ENCODE peak calls at places on chromosomes 13 and 19, in five cellular contexts. R, U, S, A and V are unnamed samples. For H3K4me1, the result is how much of the 10 kb centered on the place peaks cover.

GRCh38 chr19:4099054-4099764 is 24.7 kb downstream of the MAP2K2 start:
- DNase-seq in R (no peak), U (peak), S (no peak), A (no peak), V (no peak)

GRCh38 chr13:73945871-73946270 is 188.3 kb downstream of the KLF12 start:
- DNase-seq in R (peak), U (no peak), S (no peak), A (peak), V (peak)

GRCh38 chr13:48775804-48776203 is 122.1 kb downstream of the CYSLTR2 start:
- DNase-seq in R (no peak), U (no peak), S (no peak), A (no peak), V (no peak)

GRCh38 chr19:40420766-40421467 is 4.9 kb downstream of the SERTAD1 start:
- DNase-seq in R (peak), U (peak), S (peak), A (peak), V (peak)

GRCh38 chr19:11519138-11519537 is 9.8 kb downstream of the ECSIT start:
- DNase-seq in R (no peak), U (no peak), S (no peak), A (no peak), V (no peak)

GRCh38 chr19:37505958-37506386 is 767 bp upstream of the ZNF793 start:
- DNase-seq in R (no peak), U (no peak), S (no peak), A (no peak), V (no peak)

GRCh38 chr19:11408591-11408990 is 10.5 kb downstream of the RGL3 start:
- DNase-seq in R (no peak), U (no peak), S (no peak), A (no peak), V (no peak)

GRCh38 chr13:94058821-94059360 is 420.6 kb downstream of the DCT start:
- DNase-seq in R (no peak), U (no peak), S (no peak), A (no peak), V (no peak)

DNA sequence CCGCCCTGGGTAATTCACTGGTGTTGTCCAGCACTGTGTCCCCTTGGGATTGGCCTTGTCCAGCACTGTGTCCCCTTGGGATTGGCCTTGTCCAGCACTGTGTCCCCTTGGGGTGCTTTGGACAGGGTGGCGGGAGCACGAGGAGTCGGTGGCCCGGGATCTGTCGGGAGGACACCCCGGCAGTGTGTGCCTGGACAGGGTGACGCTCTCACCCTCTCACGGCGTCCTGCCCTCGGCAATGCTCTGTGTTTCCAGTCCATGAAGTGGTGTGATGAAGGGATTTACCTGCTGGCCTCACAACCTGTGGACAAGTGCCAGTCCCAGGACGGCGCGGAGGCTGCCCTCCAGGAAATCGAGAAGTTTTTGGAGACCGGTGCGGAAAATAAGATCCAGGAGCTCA is 29.9 kb upstream of the F7 start:
- DNase-seq in R (no peak), U (peak), S (no peak), A (no peak), V (no peak)
- H3K4me3 ChIP-seq in R (no peak), U (no peak), S (no peak), A (no peak), V (no peak)

GRCh38 chr13:40755082-40755755 is 15.8 kb downstream of the MRPS31 start:
- DNase-seq in R (no peak), U (no peak), S (no peak), A (no peak), V (no peak)

DNA sequence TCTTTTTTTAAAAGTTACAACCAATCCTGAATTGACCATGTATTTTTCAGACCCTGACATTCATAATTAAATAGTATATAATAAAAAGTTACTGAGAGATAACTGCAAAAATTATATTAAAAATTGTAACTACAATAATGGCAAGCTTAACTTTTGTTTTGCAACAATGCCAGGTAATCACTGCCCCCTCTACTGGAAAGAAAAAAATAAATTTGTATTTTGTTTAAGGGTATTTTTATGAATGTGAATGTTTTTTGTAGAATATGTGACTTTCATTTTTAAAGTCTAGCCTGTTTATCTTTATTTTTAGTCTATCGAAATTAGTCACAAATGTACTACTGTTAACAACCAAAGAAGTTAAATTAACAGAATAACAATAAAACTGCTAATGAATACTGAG is 21.7 kb downstream of the MRPS31 start:
- DNase-seq in R (no peak), U (no peak), S (no peak), A (no peak), V (no peak)
- TF ChIP-seq CTCF in R (peak), U (no peak), S (no peak), A (no peak), V (peak)

GRCh38 chr13:23505007-23505406 is 65.2 kb upstream of the TNFRSF19 start:
- DNase-seq in R (no peak), U (no peak), S (no peak), A (no peak), V (peak)

GRCh38 chr13:23509781-23510543 is 60.2 kb upstream of the TNFRSF19 start:
- DNase-seq in R (peak), U (no peak), S (no peak), A (no peak), V (no peak)

GRCh38 chr13:23506071-23506820 is 64.0 kb upstream of the TNFRSF19 start:
- DNase-seq in R (peak), U (no peak), S (no peak), A (no peak), V (no peak)

GRCh38 chr13:23504188-23504587 is 66.0 kb upstream of the TNFRSF19 start:
- DNase-seq in R (no peak), U (no peak), S (no peak), A (no peak), V (no peak)

GRCh38 chr13:23506821-23507210 is 63.4 kb upstream of the TNFRSF19 start:
- DNase-seq in R (peak), U (no peak), S (no peak), A (no peak), V (no peak)
- H3K4me1 ChIP-seq in R (under half), U (under half), S (under half), A (under half), V (under half)

GRCh38 chr19:6264803-6265202 is 15.0 kb downstream of the MLLT1 start:
- DNase-seq in R (no peak), U (no peak), S (no peak), A (no peak), V (no peak)
- H3K4me3 ChIP-seq in R (no peak), U (no peak), S (no peak), A (no peak), V (no peak)